ENCODE peak calls at places on chromosome 7, in four cellular contexts. One of them, this sample, is unnamed.

GRCh38 chr7:116195451-116195850 is 14.9 kb upstream of the TES start:
- DNase-seq in NCI-H510A treated with DMSO at 0.1 percent for 48 hours: no peak
- DNase-seq in MM.1S: no peak
- DNase-seq in activated CD4-positive, alpha-beta T cell treated with anti-CD3 and anti-CD28 coated beads, Interleukin-2, amount 50 U/mL, for 4 hours: no peak
- DNase-seq in this sample: peak; percentile 17

GRCh38 chr7:74412603-74413002 is 41.1 kb upstream of the GTF2IRD1 start:
- DNase-seq in activated CD4-positive, alpha-beta T cell treated with anti-CD3 and anti-CD28 coated beads, Interleukin-2, amount 50 U/mL, for 4 hours: no peak
- DNase-seq in MM.1S: no peak
- DNase-seq in NCI-H510A treated with DMSO at 0.1 percent for 48 hours: no peak
- DNase-seq in this sample: no peak

GRCh38 chr7:91941450-91941849 is 788 bp downstream of the AKAP9 start:
- DNase-seq in activated CD4-positive, alpha-beta T cell treated with anti-CD3 and anti-CD28 coated beads, Interleukin-2, amount 50 U/mL, for 4 hours: peak; percentile 7
- DNase-seq in MM.1S: peak; percentile 76
- DNase-seq in NCI-H510A treated with DMSO at 0.1 percent for 48 hours: peak; percentile 12
- DNase-seq in this sample: peak; percentile 75

GRCh38 chr7:30200591-30200990 is 65.8 kb downstream of the MTURN start:
- DNase-seq in MM.1S: no peak
- DNase-seq in NCI-H510A treated with DMSO at 0.1 percent for 48 hours: no peak
- DNase-seq in activated CD4-positive, alpha-beta T cell treated with anti-CD3 and anti-CD28 coated beads, Interleukin-2, amount 50 U/mL, for 4 hours: no peak
- DNase-seq in this sample: no peak

GRCh38 chr7:48161407-48162125 is 9.7 kb upstream of the ABCA13 start:
- DNase-seq in NCI-H510A treated with DMSO at 0.1 percent for 48 hours: no peak
- DNase-seq in activated CD4-positive, alpha-beta T cell treated with anti-CD3 and anti-CD28 coated beads, Interleukin-2, amount 50 U/mL, for 4 hours: no peak
- DNase-seq in MM.1S: no peak
- DNase-seq in this sample: no peak

GRCh38 chr7:36887969-36888368 is 163.7 kb upstream of the AOAH start:
- DNase-seq in MM.1S: no peak
- DNase-seq in NCI-H510A treated with DMSO at 0.1 percent for 48 hours: no peak
- DNase-seq in activated CD4-positive, alpha-beta T cell treated with anti-CD3 and anti-CD28 coated beads, Interleukin-2, amount 50 U/mL, for 4 hours: no peak
- DNase-seq in this sample: no peak

GRCh38 chr7:92808635-92809034 is 27.7 kb downstream of the CDK6 start:
- DNase-seq in activated CD4-positive, alpha-beta T cell treated with anti-CD3 and anti-CD28 coated beads, Interleukin-2, amount 50 U/mL, for 4 hours: no peak
- DNase-seq in MM.1S: no peak
- DNase-seq in NCI-H510A treated with DMSO at 0.1 percent for 48 hours: no peak
- DNase-seq in this sample: no peak

GRCh38 chr7:46747222-46747621 is 826.1 kb upstream of the IGFBP3 start:
- DNase-seq in activated CD4-positive, alpha-beta T cell treated with anti-CD3 and anti-CD28 coated beads, Interleukin-2, amount 50 U/mL, for 4 hours: no peak
- DNase-seq in NCI-H510A treated with DMSO at 0.1 percent for 48 hours: no peak
- DNase-seq in MM.1S: no peak
- DNase-seq in this sample: peak; percentile 7

GRCh38 chr7:146539836-146540235 is 423.2 kb downstream of the CNTNAP2 start:
- DNase-seq in MM.1S: peak; percentile 34
- DNase-seq in activated CD4-positive, alpha-beta T cell treated with anti-CD3 and anti-CD28 coated beads, Interleukin-2, amount 50 U/mL, for 4 hours: no peak
- DNase-seq in NCI-H510A treated with DMSO at 0.1 percent for 48 hours: no peak
- DNase-seq in this sample: no peak

GRCh38 chr7:3043544-3044395 is at the start of gene CARD11:
- DNase-seq in MM.1S: peak; percentile 34
- DNase-seq in NCI-H510A treated with DMSO at 0.1 percent for 48 hours: no peak
- DNase-seq in activated CD4-positive, alpha-beta T cell treated with anti-CD3 and anti-CD28 coated beads, Interleukin-2, amount 50 U/mL, for 4 hours: peak; percentile 47
- DNase-seq in this sample: no peak

GRCh38 chr7:16015981-16016380 is 329.5 kb upstream of the MEOX2 start:
- DNase-seq in activated CD4-positive, alpha-beta T cell treated with anti-CD3 and anti-CD28 coated beads, Interleukin-2, amount 50 U/mL, for 4 hours: no peak
- DNase-seq in MM.1S: no peak
- DNase-seq in NCI-H510A treated with DMSO at 0.1 percent for 48 hours: no peak
- DNase-seq in this sample: no peak